ENCODE peak calls at places on chromosomes 13 and 19, in four cellular contexts. J is heart right ventricle, Z is cardiac fibroblast, O is Caco-2. K is an unnamed sample.

GRCh38 chr19:3672575-3672948 is 27.7 kb downstream of the PIP5K1C start:
- DNase-seq in J (no peak), Z (no peak), O (no peak), K (no peak)

GRCh38 chr19:39968789-39969188 is 2.2 kb upstream of the PSMC4 start:
- DNase-seq in J (no peak), Z (no peak), O (no peak), K (no peak)

GRCh38 chr13:32267836-32268439 is 47.2 kb downstream of the ZAR1L start:
- DNase-seq in J (no peak), Z (peak), O (peak), K (no peak)

GRCh38 chr13:97853550-97853949 is 99.9 kb upstream of the IPO5 start:
- DNase-seq in J (no peak), Z (no peak), O (no peak), K (peak)

GRCh38 chr13:80599765-80600164 is 258.8 kb upstream of the SPRY2 start:
- DNase-seq in J (no peak), Z (no peak), O (no peak), K (no peak)

GRCh38 chr13:50678464-50679162 is 164.9 kb downstream of the DLEU7 start:
- DNase-seq in J (no peak), Z (peak), O (no peak), K (peak)

GRCh38 chr13:40637644-40638043 is 28.8 kb downstream of the FOXO1 start:
- DNase-seq in J (no peak), Z (no peak), O (no peak), K (no peak)

GRCh38 chr19:10510301-10510802 is 6.9 kb downstream of the S1PR5 start:
- DNase-seq in J (no peak), Z (no peak), O (peak), K (peak)

GRCh38 chr19:13138171-13138915 is 11.8 kb downstream of the STX10 start:
- DNase-seq in J (no peak), Z (no peak), O (no peak), K (no peak)

GRCh38 chr19:57052102-57052501 is 67.7 kb upstream of the USP29 start:
- DNase-seq in J (no peak), Z (no peak), O (no peak), K (no peak)

GRCh38 chr19:3479177-3479818 is 1.0 kb downstream of the SMIM24 start:
- DNase-seq in J (no peak), Z (no peak), O (no peak), K (peak)

GRCh38 chr13:40446365-40446764 is 220.1 kb downstream of the FOXO1 start:
- DNase-seq in J (no peak), Z (peak), O (no peak), K (no peak)

GRCh38 chr19:17256130-17256529 is 8.4 kb downstream of the USHBP1 start:
- DNase-seq in J (no peak), Z (no peak), O (no peak), K (no peak)

GRCh38 chr13:110538632-110539031 is 22.9 kb downstream of the RAB20 start:
- DNase-seq in J (peak), Z (peak), O (no peak), K (no peak)

GRCh38 chr19:32199501-32200040 is 145.8 kb upstream of the ZNF507 start:
- DNase-seq in J (no peak), Z (no peak), O (no peak), K (no peak)

GRCh38 chr13:45875951-45876350 is 24.4 kb upstream of the SIAH3 start:
- DNase-seq in J (no peak), Z (no peak), O (no peak), K (no peak)

GRCh38 chr19:5799247-5800241 is 5.3 kb upstream of the NRTN start:
- DNase-seq in J (peak), Z (no peak), O (no peak), K (no peak)

GRCh38 chr13:50187352-50188029 is 172.2 kb downstream of the KCNRG start:
- DNase-seq in J (no peak), Z (no peak), O (peak), K (no peak)

GRCh38 chr13:40635315-40635995 is 31.0 kb downstream of the FOXO1 start:
- DNase-seq in J (no peak), Z (no peak), O (no peak), K (no peak)

GRCh38 chr13:27024062-27024461 is 147.5 kb downstream of the USP12 start:
- DNase-seq in J (no peak), Z (no peak), O (no peak), K (no peak)

GRCh38 chr19:14497347-14497921 is 1.5 kb upstream of the GIPC1 start:
- DNase-seq in J (peak), Z (peak), O (no peak), K (peak)

GRCh38 chr13:41533676-41534075 is 76.3 kb downstream of the RGCC start:
- DNase-seq in J (no peak), Z (peak), O (no peak), K (peak)

GRCh38 chr19:38250821-38251563 is 5.2 kb downstream of the PPP1R14A start:
- DNase-seq in J (peak), Z (peak), O (peak), K (peak)

GRCh38 chr19:35963514-35963913 is 27.3 kb downstream of the LRFN3 start:
- DNase-seq in J (no peak), Z (peak), O (peak), K (peak)

GRCh38 chr13:28542804-28543203 is 47.9 kb upstream of the FLT1 start:
- DNase-seq in J (no peak), Z (no peak), O (no peak), K (no peak)

GRCh38 chr19:34075661-34076091 is 96.6 kb upstream of the LSM14A start:
- DNase-seq in J (no peak), Z (no peak), O (no peak), K (peak)

GRCh38 chr19:4328243-4328990 is 10.2 kb downstream of the STAP2 start:
- DNase-seq in J (peak), Z (peak), O (peak), K (peak)

GRCh38 chr13:106530907-106531520 is 4.4 kb downstream of the EFNB2 start:
- DNase-seq in J (no peak), Z (no peak), O (no peak), K (no peak)

GRCh38 chr13:106533940-106534843 is 1.3 kb downstream of the EFNB2 start:
- DNase-seq in J (peak), Z (peak), O (peak), K (peak)

GRCh38 chr13:106530209-106530906 is 5.1 kb downstream of the EFNB2 start:
- DNase-seq in J (no peak), Z (no peak), O (no peak), K (no peak)

GRCh38 chr13:106533101-106533939 is 2.1 kb downstream of the EFNB2 start:
- DNase-seq in J (peak), Z (peak), O (peak), K (peak)

GRCh38 chr13:106532111-106532929 is 3.1 kb downstream of the EFNB2 start:
- DNase-seq in J (no peak), Z (peak), O (no peak), K (peak)
- H3K4me3 ChIP-seq in J (peak), Z (peak), O (peak), K (peak)

GRCh38 chr13:35093356-35093755 is 151.3 kb downstream of the NBEA start:
- DNase-seq in J (no peak), Z (no peak), O (no peak), K (no peak)

GRCh38 chr13:35086667-35087066 is 144.6 kb downstream of the NBEA start:
- DNase-seq in J (no peak), Z (no peak), O (no peak), K (peak)

GRCh38 chr13:35092751-35093150 is 150.7 kb downstream of the NBEA start:
- DNase-seq in J (no peak), Z (no peak), O (no peak), K (no peak)

DNA sequence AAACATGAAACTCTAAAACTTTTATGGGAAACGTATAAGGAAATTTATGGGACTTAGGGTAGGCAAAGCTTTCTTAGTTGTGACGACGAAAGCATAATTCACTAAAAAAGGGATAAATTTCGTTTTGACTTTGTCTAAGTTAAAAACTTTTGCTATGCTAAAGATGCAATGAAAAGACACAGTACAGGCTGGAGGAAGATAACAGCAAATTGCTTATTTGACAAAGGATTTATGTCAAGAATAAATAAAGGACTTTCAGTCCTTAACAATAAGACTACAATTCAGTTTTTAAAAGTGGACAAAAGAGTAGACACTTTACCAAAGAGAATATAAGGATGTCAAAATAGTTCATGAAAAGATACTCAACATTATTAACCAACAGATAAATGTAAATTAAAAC is 150.2 kb downstream of the NBEA start:
- DNase-seq in J (no peak), Z (no peak), O (no peak), K (no peak)
- H3K4me3 ChIP-seq in J (no peak), Z (no peak), O (no peak), K (no peak)

GRCh38 chr19:19119325-19120237 is 18.7 kb downstream of the TMEM161A start:
- DNase-seq in J (no peak), Z (no peak), O (no peak), K (no peak)

GRCh38 chr19:19123386-19123785 is 14.9 kb downstream of the TMEM161A start:
- DNase-seq in J (no peak), Z (no peak), O (no peak), K (no peak)

GRCh38 chr19:19122902-19123301 is 15.4 kb downstream of the TMEM161A start:
- DNase-seq in J (no peak), Z (no peak), O (no peak), K (no peak)

GRCh38 chr19:19120308-19121156 is 17.7 kb downstream of the TMEM161A start:
- DNase-seq in J (peak), Z (peak), O (peak), K (peak)

DNA sequence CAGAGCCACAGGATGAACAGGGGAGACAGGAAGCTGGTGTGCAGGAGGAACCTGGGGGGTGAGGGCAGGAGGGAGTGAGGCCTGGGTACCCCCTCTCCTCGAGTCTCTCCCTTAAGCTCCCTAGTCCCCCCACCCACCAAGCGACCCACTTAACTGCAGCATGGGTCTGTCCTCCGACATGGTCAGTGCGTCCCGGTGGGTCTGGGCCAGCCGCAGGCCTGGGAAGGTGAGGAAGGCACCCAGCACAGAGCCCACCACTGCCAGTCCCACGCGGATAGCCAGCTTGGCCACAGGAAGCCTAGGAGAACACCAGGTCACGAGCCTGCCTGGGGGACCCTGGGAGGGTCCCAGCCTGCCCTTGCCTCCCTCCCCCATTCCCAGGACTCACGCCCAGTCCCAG is 16.9 kb downstream of the TMEM161A start:
- DNase-seq in J (no peak), Z (no peak), O (no peak), K (no peak)
- H3K4me3 ChIP-seq in J (no peak), Z (no peak), O (no peak), K (no peak)

DNA sequence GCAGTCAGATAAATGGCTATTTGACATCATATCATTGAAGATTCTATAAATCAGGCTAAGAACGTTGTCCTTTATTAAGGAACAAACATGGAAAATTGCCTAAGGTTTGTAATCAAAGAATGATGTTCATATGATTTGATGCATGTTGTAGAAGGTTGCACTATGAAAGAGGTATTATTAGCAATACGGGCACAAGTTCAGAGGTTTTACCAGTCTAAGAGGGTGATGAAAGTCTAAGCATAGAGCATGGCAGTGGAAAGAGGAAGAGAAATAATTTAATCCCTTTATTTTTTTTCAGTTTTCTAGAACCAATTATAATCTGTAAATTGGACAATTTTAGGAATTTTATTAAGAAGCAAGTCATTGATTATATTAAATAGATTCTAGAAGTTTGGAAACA is 450.7 kb downstream of the FGF14 start:
- DNase-seq in J (no peak), Z (no peak), O (no peak), K (no peak)
- H3K4me3 ChIP-seq in J (no peak), Z (no peak), O (no peak), K (no peak)

GRCh38 chr19:49808762-49809154 is 4.3 kb downstream of the FUZ start:
- DNase-seq in J (peak), Z (peak), O (peak), K (peak)

GRCh38 chr19:49811328-49811727 is 1.8 kb downstream of the FUZ start:
- DNase-seq in J (no peak), Z (no peak), O (no peak), K (no peak)

GRCh38 chr19:49809155-49809986 is 3.7 kb downstream of the FUZ start:
- DNase-seq in J (peak), Z (peak), O (peak), K (peak)

GRCh38 chr19:49807888-49808675 is 5.0 kb downstream of the FUZ start:
- DNase-seq in J (no peak), Z (no peak), O (no peak), K (no peak)

GRCh38 chr19:49809987-49810389 is 3.1 kb downstream of the FUZ start:
- DNase-seq in J (no peak), Z (no peak), O (no peak), K (no peak)
- H3K4me3 ChIP-seq in J (peak), Z (no peak), O (peak), K (no peak)

GRCh38 chr19:918481-919156 is 1.5 kb downstream of the KISS1R start:
- DNase-seq in J (no peak), Z (no peak), O (no peak), K (no peak)
- H3K4me3 ChIP-seq in J (no peak), Z (no peak), O (peak), K (no peak)

GRCh38 chr19:16199275-16199932 is 1.7 kb downstream of the AP1M1 start:
- DNase-seq in J (no peak), Z (no peak), O (no peak), K (no peak)
- H3K4me3 ChIP-seq in J (peak), Z (no peak), O (peak), K (peak)